ENCODE peak calls at places on chromosomes 6 and 20, in ten cellular contexts. One of them, this sample, is unnamed.

GRCh38 chr20:53736757-53737403 is 143.2 kb upstream of the ZNF217 start:
- DNase-seq in SW 1271: no peak
- DNase-seq in stimulated activated CD4-positive, alpha-beta T cell treated with anti-CD3 and anti-CD28 coated beads, Interleukin-15, amount 100 ng/mL, for 1 hour: no peak
- DNase-seq in AG10803: peak
- DNase-seq in Peyer's patch: no peak
- DNase-seq in CD4-positive, alpha-beta T cell: no peak
- DNase-seq in H9: no peak
- DNase-seq in progenitor cell of endocrine pancreas: no peak
- DNase-seq in GM10248: peak
- DNase-seq in activated naive CD4-positive, alpha-beta T cell: no peak
- DNase-seq in this sample: peak

GRCh38 chr6:44626608-44627007 is 239.1 kb downstream of the CDC5L start:
- DNase-seq in SW 1271: no peak
- DNase-seq in stimulated activated CD4-positive, alpha-beta T cell treated with anti-CD3 and anti-CD28 coated beads, Interleukin-15, amount 100 ng/mL, for 1 hour: no peak
- DNase-seq in AG10803: no peak
- DNase-seq in Peyer's patch: peak
- DNase-seq in CD4-positive, alpha-beta T cell: no peak
- DNase-seq in H9: no peak
- DNase-seq in progenitor cell of endocrine pancreas: no peak
- DNase-seq in GM10248: no peak
- DNase-seq in activated naive CD4-positive, alpha-beta T cell: no peak
- DNase-seq in this sample: no peak

GRCh38 chr6:150720774-150721233 is 121.1 kb downstream of the PLEKHG1 start:
- DNase-seq in SW 1271: no peak
- DNase-seq in stimulated activated CD4-positive, alpha-beta T cell treated with anti-CD3 and anti-CD28 coated beads, Interleukin-15, amount 100 ng/mL, for 1 hour: no peak
- DNase-seq in AG10803: peak
- DNase-seq in Peyer's patch: no peak
- DNase-seq in CD4-positive, alpha-beta T cell: no peak
- DNase-seq in H9: no peak
- DNase-seq in progenitor cell of endocrine pancreas: peak
- DNase-seq in GM10248: peak
- DNase-seq in activated naive CD4-positive, alpha-beta T cell: no peak
- DNase-seq in this sample: peak

GRCh38 chr6:33957391-33958207 is 153.8 kb upstream of the MLN start:
- DNase-seq in SW 1271: no peak
- DNase-seq in stimulated activated CD4-positive, alpha-beta T cell treated with anti-CD3 and anti-CD28 coated beads, Interleukin-15, amount 100 ng/mL, for 1 hour: no peak
- DNase-seq in AG10803: no peak
- DNase-seq in Peyer's patch: no peak
- DNase-seq in CD4-positive, alpha-beta T cell: no peak
- DNase-seq in H9: no peak
- DNase-seq in progenitor cell of endocrine pancreas: no peak
- DNase-seq in GM10248: no peak
- DNase-seq in activated naive CD4-positive, alpha-beta T cell: no peak
- DNase-seq in this sample: no peak

GRCh38 chr20:37319120-37319717 is 26.7 kb upstream of the SRC start:
- DNase-seq in SW 1271: no peak
- DNase-seq in stimulated activated CD4-positive, alpha-beta T cell treated with anti-CD3 and anti-CD28 coated beads, Interleukin-15, amount 100 ng/mL, for 1 hour: no peak
- DNase-seq in AG10803: peak
- DNase-seq in Peyer's patch: no peak
- DNase-seq in CD4-positive, alpha-beta T cell: no peak
- DNase-seq in H9: no peak
- DNase-seq in progenitor cell of endocrine pancreas: no peak
- DNase-seq in GM10248: no peak
- DNase-seq in activated naive CD4-positive, alpha-beta T cell: no peak
- DNase-seq in this sample: no peak

GRCh38 chr6:148530394-148530923 is 187.8 kb downstream of the SASH1 start:
- DNase-seq in SW 1271: no peak
- DNase-seq in stimulated activated CD4-positive, alpha-beta T cell treated with anti-CD3 and anti-CD28 coated beads, Interleukin-15, amount 100 ng/mL, for 1 hour: no peak
- DNase-seq in AG10803: peak
- DNase-seq in Peyer's patch: no peak
- DNase-seq in CD4-positive, alpha-beta T cell: no peak
- DNase-seq in H9: peak
- DNase-seq in progenitor cell of endocrine pancreas: no peak
- DNase-seq in GM10248: peak
- DNase-seq in activated naive CD4-positive, alpha-beta T cell: no peak
- DNase-seq in this sample: peak

GRCh38 chr20:49320460-49320859 is 42.6 kb upstream of the ZNFX1 start:
- DNase-seq in SW 1271: peak
- DNase-seq in stimulated activated CD4-positive, alpha-beta T cell treated with anti-CD3 and anti-CD28 coated beads, Interleukin-15, amount 100 ng/mL, for 1 hour: no peak
- DNase-seq in AG10803: peak
- DNase-seq in Peyer's patch: no peak
- DNase-seq in CD4-positive, alpha-beta T cell: no peak
- DNase-seq in H9: peak
- DNase-seq in progenitor cell of endocrine pancreas: no peak
- DNase-seq in GM10248: no peak
- DNase-seq in activated naive CD4-positive, alpha-beta T cell: no peak
- DNase-seq in this sample: no peak

GRCh38 chr6:6218246-6219085 is 102.0 kb downstream of the F13A1 start:
- DNase-seq in SW 1271: no peak
- DNase-seq in stimulated activated CD4-positive, alpha-beta T cell treated with anti-CD3 and anti-CD28 coated beads, Interleukin-15, amount 100 ng/mL, for 1 hour: no peak
- DNase-seq in AG10803: peak
- DNase-seq in Peyer's patch: no peak
- DNase-seq in CD4-positive, alpha-beta T cell: no peak
- DNase-seq in H9: no peak
- DNase-seq in progenitor cell of endocrine pancreas: no peak
- DNase-seq in GM10248: no peak
- DNase-seq in activated naive CD4-positive, alpha-beta T cell: no peak
- DNase-seq in this sample: no peak

GRCh38 chr20:7113577-7114466 is 346.3 kb downstream of the BMP2 start:
- DNase-seq in SW 1271: no peak
- DNase-seq in stimulated activated CD4-positive, alpha-beta T cell treated with anti-CD3 and anti-CD28 coated beads, Interleukin-15, amount 100 ng/mL, for 1 hour: no peak
- DNase-seq in AG10803: peak
- DNase-seq in Peyer's patch: no peak
- DNase-seq in CD4-positive, alpha-beta T cell: no peak
- DNase-seq in H9: peak
- DNase-seq in progenitor cell of endocrine pancreas: no peak
- DNase-seq in GM10248: no peak
- DNase-seq in activated naive CD4-positive, alpha-beta T cell: no peak
- DNase-seq in this sample: peak

GRCh38 chr6:166757226-166758135 is 130.4 kb upstream of the RPS6KA2 start:
- DNase-seq in SW 1271: no peak
- DNase-seq in stimulated activated CD4-positive, alpha-beta T cell treated with anti-CD3 and anti-CD28 coated beads, Interleukin-15, amount 100 ng/mL, for 1 hour: no peak
- DNase-seq in AG10803: peak
- DNase-seq in Peyer's patch: peak
- DNase-seq in CD4-positive, alpha-beta T cell: no peak
- DNase-seq in H9: no peak
- DNase-seq in progenitor cell of endocrine pancreas: no peak
- DNase-seq in GM10248: no peak
- DNase-seq in activated naive CD4-positive, alpha-beta T cell: no peak
- DNase-seq in this sample: no peak

GRCh38 chr20:23049933-23050838 is 714 bp upstream of the THBD start:
- DNase-seq in SW 1271: no peak
- DNase-seq in stimulated activated CD4-positive, alpha-beta T cell treated with anti-CD3 and anti-CD28 coated beads, Interleukin-15, amount 100 ng/mL, for 1 hour: no peak
- DNase-seq in AG10803: no peak
- DNase-seq in Peyer's patch: no peak
- DNase-seq in CD4-positive, alpha-beta T cell: no peak
- DNase-seq in H9: peak
- DNase-seq in progenitor cell of endocrine pancreas: peak
- DNase-seq in GM10248: no peak
- DNase-seq in activated naive CD4-positive, alpha-beta T cell: no peak
- DNase-seq in this sample: peak

GRCh38 chr6:151948007-151948745 is 140.7 kb downstream of the ESR1 start:
- DNase-seq in SW 1271: no peak
- DNase-seq in stimulated activated CD4-positive, alpha-beta T cell treated with anti-CD3 and anti-CD28 coated beads, Interleukin-15, amount 100 ng/mL, for 1 hour: no peak
- DNase-seq in AG10803: peak
- DNase-seq in Peyer's patch: no peak
- DNase-seq in CD4-positive, alpha-beta T cell: no peak
- DNase-seq in H9: no peak
- DNase-seq in progenitor cell of endocrine pancreas: no peak
- DNase-seq in GM10248: no peak
- DNase-seq in activated naive CD4-positive, alpha-beta T cell: no peak
- DNase-seq in this sample: no peak

GRCh38 chr6:45480697-45481415 is 103.1 kb upstream of the SUPT3H start:
- DNase-seq in SW 1271: no peak
- DNase-seq in stimulated activated CD4-positive, alpha-beta T cell treated with anti-CD3 and anti-CD28 coated beads, Interleukin-15, amount 100 ng/mL, for 1 hour: no peak
- DNase-seq in AG10803: peak
- DNase-seq in Peyer's patch: no peak
- DNase-seq in CD4-positive, alpha-beta T cell: no peak
- DNase-seq in H9: no peak
- DNase-seq in progenitor cell of endocrine pancreas: no peak
- DNase-seq in GM10248: no peak
- DNase-seq in activated naive CD4-positive, alpha-beta T cell: no peak
- DNase-seq in this sample: no peak

GRCh38 chr6:3407840-3408239 is 49.0 kb downstream of the SLC22A23 start:
- DNase-seq in SW 1271: no peak
- DNase-seq in stimulated activated CD4-positive, alpha-beta T cell treated with anti-CD3 and anti-CD28 coated beads, Interleukin-15, amount 100 ng/mL, for 1 hour: no peak
- DNase-seq in AG10803: no peak
- DNase-seq in Peyer's patch: no peak
- DNase-seq in CD4-positive, alpha-beta T cell: no peak
- DNase-seq in H9: no peak
- DNase-seq in progenitor cell of endocrine pancreas: no peak
- DNase-seq in GM10248: no peak
- DNase-seq in activated naive CD4-positive, alpha-beta T cell: no peak
- DNase-seq in this sample: no peak

GRCh38 chr6:89313006-89313405 is 2.1 kb downstream of the GABRR2 start:
- DNase-seq in SW 1271: no peak
- DNase-seq in stimulated activated CD4-positive, alpha-beta T cell treated with anti-CD3 and anti-CD28 coated beads, Interleukin-15, amount 100 ng/mL, for 1 hour: no peak
- DNase-seq in AG10803: peak
- DNase-seq in Peyer's patch: no peak
- DNase-seq in CD4-positive, alpha-beta T cell: no peak
- DNase-seq in H9: no peak
- DNase-seq in progenitor cell of endocrine pancreas: no peak
- DNase-seq in GM10248: no peak
- DNase-seq in activated naive CD4-positive, alpha-beta T cell: no peak
- DNase-seq in this sample: no peak

GRCh38 chr6:7615611-7616383 is 25.8 kb downstream of the SNRNP48 start:
- DNase-seq in SW 1271: peak
- DNase-seq in stimulated activated CD4-positive, alpha-beta T cell treated with anti-CD3 and anti-CD28 coated beads, Interleukin-15, amount 100 ng/mL, for 1 hour: no peak
- DNase-seq in AG10803: peak
- DNase-seq in Peyer's patch: no peak
- DNase-seq in CD4-positive, alpha-beta T cell: no peak
- DNase-seq in H9: peak
- DNase-seq in progenitor cell of endocrine pancreas: no peak
- DNase-seq in GM10248: peak
- DNase-seq in activated naive CD4-positive, alpha-beta T cell: no peak
- DNase-seq in this sample: peak

GRCh38 chr6:8958894-8959511 is 523.7 kb upstream of the SLC35B3 start:
- DNase-seq in SW 1271: no peak
- DNase-seq in stimulated activated CD4-positive, alpha-beta T cell treated with anti-CD3 and anti-CD28 coated beads, Interleukin-15, amount 100 ng/mL, for 1 hour: no peak
- DNase-seq in AG10803: no peak
- DNase-seq in Peyer's patch: no peak
- DNase-seq in CD4-positive, alpha-beta T cell: no peak
- DNase-seq in H9: no peak
- DNase-seq in progenitor cell of endocrine pancreas: no peak
- DNase-seq in GM10248: no peak
- DNase-seq in activated naive CD4-positive, alpha-beta T cell: no peak
- DNase-seq in this sample: peak

GRCh38 chr6:150732765-150733539 is 132.6 kb upstream of the MTHFD1L start:
- DNase-seq in SW 1271: no peak
- DNase-seq in stimulated activated CD4-positive, alpha-beta T cell treated with anti-CD3 and anti-CD28 coated beads, Interleukin-15, amount 100 ng/mL, for 1 hour: no peak
- DNase-seq in AG10803: no peak
- DNase-seq in Peyer's patch: no peak
- DNase-seq in CD4-positive, alpha-beta T cell: no peak
- DNase-seq in H9: no peak
- DNase-seq in progenitor cell of endocrine pancreas: no peak
- DNase-seq in GM10248: peak
- DNase-seq in activated naive CD4-positive, alpha-beta T cell: no peak
- DNase-seq in this sample: no peak

GRCh38 chr20:37797669-37798175 is 103.9 kb downstream of the CTNNBL1 start:
- DNase-seq in SW 1271: no peak
- DNase-seq in stimulated activated CD4-positive, alpha-beta T cell treated with anti-CD3 and anti-CD28 coated beads, Interleukin-15, amount 100 ng/mL, for 1 hour: no peak
- DNase-seq in AG10803: no peak
- DNase-seq in Peyer's patch: no peak
- DNase-seq in CD4-positive, alpha-beta T cell: no peak
- DNase-seq in H9: no peak
- DNase-seq in progenitor cell of endocrine pancreas: no peak
- DNase-seq in GM10248: no peak
- DNase-seq in activated naive CD4-positive, alpha-beta T cell: no peak
- DNase-seq in this sample: no peak

GRCh38 chr20:17431621-17432364 is 99.4 kb downstream of the BFSP1 start:
- DNase-seq in SW 1271: no peak
- DNase-seq in stimulated activated CD4-positive, alpha-beta T cell treated with anti-CD3 and anti-CD28 coated beads, Interleukin-15, amount 100 ng/mL, for 1 hour: peak
- DNase-seq in AG10803: peak
- DNase-seq in Peyer's patch: no peak
- DNase-seq in CD4-positive, alpha-beta T cell: peak
- DNase-seq in H9: peak
- DNase-seq in progenitor cell of endocrine pancreas: peak
- DNase-seq in GM10248: peak
- DNase-seq in activated naive CD4-positive, alpha-beta T cell: peak
- DNase-seq in this sample: peak

GRCh38 chr6:57262491-57262890 is 40.4 kb upstream of the RAB23 start:
- DNase-seq in SW 1271: no peak
- DNase-seq in stimulated activated CD4-positive, alpha-beta T cell treated with anti-CD3 and anti-CD28 coated beads, Interleukin-15, amount 100 ng/mL, for 1 hour: no peak
- DNase-seq in AG10803: peak
- DNase-seq in Peyer's patch: no peak
- DNase-seq in CD4-positive, alpha-beta T cell: no peak
- DNase-seq in H9: no peak
- DNase-seq in progenitor cell of endocrine pancreas: no peak
- DNase-seq in GM10248: no peak
- DNase-seq in activated naive CD4-positive, alpha-beta T cell: no peak
- DNase-seq in this sample: no peak

GRCh38 chr20:54212226-54212625 is 4.3 kb downstream of the PFDN4 start:
- DNase-seq in SW 1271: no peak
- DNase-seq in stimulated activated CD4-positive, alpha-beta T cell treated with anti-CD3 and anti-CD28 coated beads, Interleukin-15, amount 100 ng/mL, for 1 hour: no peak
- DNase-seq in AG10803: peak
- DNase-seq in Peyer's patch: no peak
- DNase-seq in CD4-positive, alpha-beta T cell: no peak
- DNase-seq in H9: no peak
- DNase-seq in progenitor cell of endocrine pancreas: no peak
- DNase-seq in GM10248: no peak
- DNase-seq in activated naive CD4-positive, alpha-beta T cell: no peak
- DNase-seq in this sample: no peak

GRCh38 chr6:10093282-10093681 is 321.6 kb downstream of the TFAP2A start:
- DNase-seq in SW 1271: no peak
- DNase-seq in stimulated activated CD4-positive, alpha-beta T cell treated with anti-CD3 and anti-CD28 coated beads, Interleukin-15, amount 100 ng/mL, for 1 hour: no peak
- DNase-seq in AG10803: no peak
- DNase-seq in Peyer's patch: no peak
- DNase-seq in CD4-positive, alpha-beta T cell: no peak
- DNase-seq in H9: no peak
- DNase-seq in progenitor cell of endocrine pancreas: no peak
- DNase-seq in GM10248: no peak
- DNase-seq in activated naive CD4-positive, alpha-beta T cell: no peak
- DNase-seq in this sample: no peak

GRCh38 chr6:148021715-148022114 is 320.9 kb upstream of the SASH1 start:
- DNase-seq in SW 1271: no peak
- DNase-seq in stimulated activated CD4-positive, alpha-beta T cell treated with anti-CD3 and anti-CD28 coated beads, Interleukin-15, amount 100 ng/mL, for 1 hour: no peak
- DNase-seq in AG10803: no peak
- DNase-seq in Peyer's patch: no peak
- DNase-seq in CD4-positive, alpha-beta T cell: no peak
- DNase-seq in H9: peak
- DNase-seq in progenitor cell of endocrine pancreas: no peak
- DNase-seq in GM10248: no peak
- DNase-seq in activated naive CD4-positive, alpha-beta T cell: no peak
- DNase-seq in this sample: no peak

GRCh38 chr6:158645064-158646022 is 800 bp upstream of the DYNLT1 start:
- DNase-seq in SW 1271: no peak
- DNase-seq in stimulated activated CD4-positive, alpha-beta T cell treated with anti-CD3 and anti-CD28 coated beads, Interleukin-15, amount 100 ng/mL, for 1 hour: no peak
- DNase-seq in AG10803: no peak
- DNase-seq in Peyer's patch: no peak
- DNase-seq in CD4-positive, alpha-beta T cell: no peak
- DNase-seq in H9: no peak
- DNase-seq in progenitor cell of endocrine pancreas: no peak
- DNase-seq in GM10248: no peak
- DNase-seq in activated naive CD4-positive, alpha-beta T cell: no peak
- DNase-seq in this sample: peak

GRCh38 chr6:235763-236360 is 56.4 kb upstream of the DUSP22 start:
- DNase-seq in SW 1271: no peak
- DNase-seq in stimulated activated CD4-positive, alpha-beta T cell treated with anti-CD3 and anti-CD28 coated beads, Interleukin-15, amount 100 ng/mL, for 1 hour: peak
- DNase-seq in AG10803: peak
- DNase-seq in Peyer's patch: no peak
- DNase-seq in CD4-positive, alpha-beta T cell: no peak
- DNase-seq in H9: no peak
- DNase-seq in progenitor cell of endocrine pancreas: no peak
- DNase-seq in GM10248: no peak
- DNase-seq in activated naive CD4-positive, alpha-beta T cell: no peak
- DNase-seq in this sample: no peak

GRCh38 chr20:1371830-1372539 is 20.9 kb downstream of the FKBP1A start:
- DNase-seq in SW 1271: no peak
- DNase-seq in stimulated activated CD4-positive, alpha-beta T cell treated with anti-CD3 and anti-CD28 coated beads, Interleukin-15, amount 100 ng/mL, for 1 hour: no peak
- DNase-seq in AG10803: no peak
- DNase-seq in Peyer's patch: no peak
- DNase-seq in CD4-positive, alpha-beta T cell: no peak
- DNase-seq in H9: no peak
- DNase-seq in progenitor cell of endocrine pancreas: no peak
- DNase-seq in GM10248: no peak
- DNase-seq in activated naive CD4-positive, alpha-beta T cell: no peak
- DNase-seq in this sample: peak

GRCh38 chr6:157518399-157519250 is 137.6 kb downstream of the ZDHHC14 start:
- DNase-seq in SW 1271: no peak
- DNase-seq in stimulated activated CD4-positive, alpha-beta T cell treated with anti-CD3 and anti-CD28 coated beads, Interleukin-15, amount 100 ng/mL, for 1 hour: no peak
- DNase-seq in AG10803: peak
- DNase-seq in Peyer's patch: no peak
- DNase-seq in CD4-positive, alpha-beta T cell: no peak
- DNase-seq in H9: no peak
- DNase-seq in progenitor cell of endocrine pancreas: no peak
- DNase-seq in GM10248: no peak
- DNase-seq in activated naive CD4-positive, alpha-beta T cell: no peak
- DNase-seq in this sample: peak

This sample was measured in SJSA1.